ENCODE peak calls at places on chromosome 4, in nine cellular contexts. E, Z, V, O, Q, W, G, A and U are unnamed samples.

GRCh38 chr4:128737098-128737513 is 72.4 kb upstream of the JADE1 start:
- DNase-seq in E (no peak), Z (peak), V (no peak), O (no peak), Q (no peak), W (no peak), G (no peak), A (no peak), U (no peak)

GRCh38 chr4:152100378-152101201 is 339.8 kb upstream of the GATB start:
- DNase-seq in E (no peak), Z (peak), V (no peak), O (no peak), Q (no peak), W (no peak), G (no peak), A (peak), U (peak)

GRCh38 chr4:56215901-56216300 is 171.4 kb downstream of the AASDH start:
- DNase-seq in E (no peak), Z (peak), V (no peak), O (no peak), Q (no peak), W (peak), G (no peak), A (peak), U (no peak)

GRCh38 chr4:8915201-8916200 is 43.9 kb upstream of the HMX1 start:
- DNase-seq in E (no peak), Z (peak), V (no peak), O (peak), Q (no peak), W (peak), G (no peak), A (peak), U (no peak)

GRCh38 chr4:36243355-36244256 is 708 bp downstream of the ARAP2 start:
- DNase-seq in E (no peak), Z (peak), V (peak), O (peak), Q (peak), W (peak), G (no peak), A (peak), U (no peak)

GRCh38 chr4:31461425-31461824 is 741.3 kb downstream of the PCDH7 start:
- DNase-seq in E (no peak), Z (no peak), V (no peak), O (no peak), Q (no peak), W (no peak), G (no peak), A (no peak), U (no peak)

GRCh38 chr4:8740666-8741395 is 130.8 kb downstream of the HMX1 start:
- DNase-seq in E (no peak), Z (peak), V (no peak), O (no peak), Q (no peak), W (peak), G (no peak), A (no peak), U (no peak)

GRCh38 chr4:166239354-166239753 is 366.3 kb downstream of the TLL1 start:
- DNase-seq in E (no peak), Z (no peak), V (no peak), O (no peak), Q (no peak), W (no peak), G (no peak), A (no peak), U (no peak)

GRCh38 chr4:32136081-32136787 is 1416.1 kb downstream of the PCDH7 start:
- DNase-seq in E (no peak), Z (no peak), V (no peak), O (no peak), Q (no peak), W (no peak), G (no peak), A (no peak), U (no peak)

GRCh38 chr4:125461676-125462363 is 147.1 kb downstream of the FAT4 start:
- DNase-seq in E (no peak), Z (no peak), V (no peak), O (no peak), Q (no peak), W (no peak), G (no peak), A (no peak), U (no peak)

GRCh38 chr4:175536852-175537453 is 275.1 kb downstream of the GPM6A start:
- DNase-seq in E (peak), Z (no peak), V (peak), O (no peak), Q (no peak), W (no peak), G (peak), A (peak), U (peak)

GRCh38 chr4:98448923-98449322 is 187.7 kb downstream of the RAP1GDS1 start:
- DNase-seq in E (no peak), Z (no peak), V (no peak), O (no peak), Q (no peak), W (no peak), G (no peak), A (no peak), U (no peak)

GRCh38 chr4:99084595-99084994 is 4.0 kb downstream of the ADH5 start:
- DNase-seq in E (no peak), Z (no peak), V (no peak), O (no peak), Q (no peak), W (no peak), G (no peak), A (no peak), U (no peak)

GRCh38 chr4:185421366-185422124 is 4.2 kb downstream of the UFSP2 start:
- DNase-seq in E (no peak), Z (no peak), V (no peak), O (no peak), Q (no peak), W (no peak), G (no peak), A (peak), U (no peak)

GRCh38 chr4:38979511-38980230 is 52.5 kb downstream of the TMEM156 start:
- DNase-seq in E (no peak), Z (no peak), V (no peak), O (no peak), Q (no peak), W (no peak), G (peak), A (no peak), U (no peak)

GRCh38 chr4:39563448-39563847 is 36.2 kb upstream of the UGDH start:
- DNase-seq in E (no peak), Z (no peak), V (no peak), O (no peak), Q (no peak), W (no peak), G (no peak), A (no peak), U (no peak)

GRCh38 chr4:183329954-183330742 is 7.9 kb upstream of the CLDN24 start:
- DNase-seq in E (no peak), Z (no peak), V (no peak), O (peak), Q (no peak), W (no peak), G (no peak), A (no peak), U (no peak)

GRCh38 chr4:7135389-7135746 is 57.0 kb upstream of the SORCS2 start:
- DNase-seq in E (peak), Z (no peak), V (no peak), O (no peak), Q (no peak), W (no peak), G (no peak), A (peak), U (no peak)

GRCh38 chr4:155722336-155722735 is 36.5 kb upstream of the GUCY1B1 start:
- DNase-seq in E (no peak), Z (no peak), V (no peak), O (no peak), Q (no peak), W (no peak), G (no peak), A (no peak), U (no peak)

GRCh38 chr4:52643846-52644245 is 15.3 kb downstream of the USP46 start:
- DNase-seq in E (no peak), Z (peak), V (no peak), O (peak), Q (peak), W (no peak), G (peak), A (peak), U (no peak)

GRCh38 chr4:74675673-74676279 is 118.5 kb downstream of the BTC start:
- DNase-seq in E (no peak), Z (no peak), V (peak), O (no peak), Q (no peak), W (no peak), G (no peak), A (peak), U (peak)

GRCh38 chr4:681736-682451 is 7.1 kb downstream of the SLC49A3 start:
- DNase-seq in E (no peak), Z (peak), V (peak), O (no peak), Q (no peak), W (peak), G (no peak), A (no peak), U (no peak)

GRCh38 chr4:150152764-150153163 is 74.5 kb downstream of the DCLK2 start:
- DNase-seq in E (no peak), Z (no peak), V (no peak), O (no peak), Q (no peak), W (no peak), G (no peak), A (no peak), U (no peak)

GRCh38 chr4:125639182-125639621 is 324.4 kb downstream of the FAT4 start:
- DNase-seq in E (peak), Z (no peak), V (no peak), O (no peak), Q (no peak), W (no peak), G (no peak), A (no peak), U (no peak)

GRCh38 chr4:15003891-15004700 is 1.8 kb downstream of the CPEB2 start:
- DNase-seq in E (no peak), Z (peak), V (no peak), O (no peak), Q (peak), W (peak), G (peak), A (peak), U (no peak)

GRCh38 chr4:80266902-80267380 is 477 bp downstream of the FGF5 start:
- DNase-seq in E (no peak), Z (no peak), V (no peak), O (no peak), Q (no peak), W (no peak), G (peak), A (peak), U (no peak)

GRCh38 chr4:69214716-69215115 is at the start of gene UGT2B11:
- DNase-seq in E (no peak), Z (no peak), V (no peak), O (no peak), Q (no peak), W (no peak), G (no peak), A (no peak), U (peak)